ENCODE peak calls at places on chromosomes 12 and 14, in seven cellular contexts. Y, F, E, R, V, J and N are unnamed samples.

GRCh38 chr14:68626386-68626785 is 166.5 kb downstream of the ZFP36L1 start:
- DNase-seq in J (no peak), F (no peak), E (no peak), R (no peak), Y (no peak), V (no peak), N (no peak)

GRCh38 chr12:20883288-20883687 is 72.8 kb downstream of the SLCO1B3 start:
- DNase-seq in E (no peak), R (no peak), Y (no peak), F (no peak), V (no peak), J (no peak), N (no peak)

GRCh38 chr14:103749452-103749851 is 33.8 kb downstream of the ZFYVE21 start:
- DNase-seq in J (no peak), V (no peak), R (no peak), E (no peak), F (no peak), Y (no peak), N (no peak)

GRCh38 chr12:49962861-49963765 is 1.4 kb downstream of the AQP5 start:
- DNase-seq in R (no peak), E (peak; percentile 76), F (no peak), Y (no peak), V (peak; percentile 45), J (no peak), N (no peak)

GRCh38 chr14:38221077-38221476 is 13.4 kb downstream of the SSTR1 start:
- DNase-seq in E (no peak), J (no peak), F (no peak), Y (no peak), V (no peak), R (no peak), N (no peak)

GRCh38 chr12:75460194-75460593 is 20.4 kb upstream of the GLIPR1 start:
- DNase-seq in R (no peak), E (no peak), V (no peak), J (no peak), F (no peak), Y (no peak), N (no peak)

GRCh38 chr12:27034607-27035293 is 12.4 kb downstream of the MED21 start:
- DNase-seq in Y (no peak), F (no peak), E (no peak), J (no peak), V (no peak), R (no peak), N (no peak)

GRCh38 chr12:120353556-120354317 is 15.2 kb downstream of the MSI1 start:
- DNase-seq in R (no peak), E (no peak), J (no peak), F (no peak), Y (no peak), V (no peak), N (no peak)

GRCh38 chr14:102481791-102482238 is 27.8 kb downstream of the ANKRD9 start:
- DNase-seq in J (no peak), E (peak; percentile 30), F (no peak), V (no peak), R (no peak), Y (no peak), N (peak; percentile 11)

GRCh38 chr12:112686373-112686772 is 105.2 kb upstream of the RPH3A start:
- DNase-seq in R (no peak), J (no peak), Y (no peak), F (no peak), E (no peak), V (peak; percentile 60), N (peak; percentile 1)

GRCh38 chr14:65392296-65392695 is 20.2 kb upstream of the FUT8 start:
- DNase-seq in F (no peak), E (no peak), J (no peak), V (no peak), Y (no peak), R (no peak), N (no peak)

GRCh38 chr14:35533357-35534129 is 421 bp upstream of the INSM2 start:
- DNase-seq in R (no peak), J (peak; percentile 98), E (peak; percentile 45), V (peak; percentile 82), F (peak; percentile 79), Y (peak; percentile 40), N (no peak)

GRCh38 chr12:96434107-96434506 is 33.9 kb upstream of the CDK17 start:
- DNase-seq in R (no peak), E (peak; percentile 47), J (no peak), V (no peak), F (no peak), Y (peak; percentile 55), N (peak; percentile 98)

GRCh38 chr14:61064866-61065265 is 83.8 kb downstream of the SLC38A6 start:
- DNase-seq in R (no peak), E (no peak), V (no peak), J (no peak), F (no peak), Y (no peak), N (no peak)

GRCh38 chr12:88935856-88936255 is 355.6 kb upstream of the KITLG start:
- DNase-seq in R (no peak), V (no peak), F (no peak), J (no peak), E (no peak), Y (no peak), N (no peak)

GRCh38 chr12:25251749-25252148 is 1.0 kb upstream of the KRAS start:
- DNase-seq in V (no peak), J (no peak), Y (no peak), R (no peak), F (no peak), E (no peak), N (no peak)

GRCh38 chr14:76267322-76268012 is 108.5 kb upstream of the ESRRB start:
- DNase-seq in V (peak; percentile 45), E (peak; percentile 67), J (peak; percentile 82), Y (no peak), R (peak; percentile 61), F (peak; percentile 39), N (no peak)

GRCh38 chr12:83793616-83794015 is 1106.9 kb downstream of the TMTC2 start:
- DNase-seq in E (no peak), V (no peak), Y (no peak), J (no peak), F (no peak), R (no peak), N (no peak)

GRCh38 chr14:100376751-100377171 is 53.6 kb downstream of the SLC25A47 start:
- DNase-seq in V (no peak), F (no peak), J (no peak), E (no peak), R (no peak), Y (no peak), N (no peak)

GRCh38 chr12:124259168-124260066 is 35.5 kb upstream of the RFLNA start:
- DNase-seq in Y (no peak), F (no peak), E (peak; percentile 41), J (no peak), V (no peak), R (no peak), N (no peak)

GRCh38 chr14:71534506-71534905 is 397.7 kb upstream of the RGS6 start:
- DNase-seq in J (no peak), F (no peak), Y (no peak), R (no peak), V (no peak), E (no peak), N (no peak)

GRCh38 chr12:131928080-131928764 is 854 bp upstream of the PUS1 start:
- DNase-seq in R (no peak), Y (peak; percentile 7), F (no peak), E (no peak), V (no peak), J (peak; percentile 41), N (no peak)